ENCODE peak calls at places on chromosomes 12 and 14, in four cellular contexts. P is NCI-H2029 treated with DMSO at 0.1 percent for 48 hours, X is OCI-LY7, O is GM12892. Z is an unnamed sample.
A peak's percentile ranks its signal among the peaks of the same experiment; 100 is the strongest.

GRCh38 chr14:95123895-95124579 is 33.3 kb downstream of the DICER1 start:
- DNase-seq in X (no peak), P (peak; percentile 22), O (no peak), Z (no peak)

GRCh38 chr14:71311061-71311460 is 403.8 kb downstream of the PCNX1 start:
- DNase-seq in X (no peak), O (no peak), P (no peak), Z (no peak)

GRCh38 chr12:52213541-52214420 is 19.3 kb upstream of the KRT7 start:
- DNase-seq in X (peak; percentile 49), O (peak; percentile 62), P (peak; percentile 38), Z (peak; percentile 97)

GRCh38 chr14:64234877-64235651 is 59.1 kb downstream of the ESR2 start:
- DNase-seq in O (no peak), X (peak; percentile 79), P (no peak), Z (peak; percentile 25)

GRCh38 chr14:89340200-89340667 is 76.8 kb downstream of the FOXN3 start:
- DNase-seq in X (no peak), P (no peak), O (no peak), Z (no peak)

GRCh38 chr12:53424626-53425514 is 1.2 kb downstream of the AMHR2 start:
- DNase-seq in O (no peak), P (no peak), X (no peak), Z (no peak)

GRCh38 chr12:38162013-38162412 is 154.6 kb upstream of the ALG10B start:
- DNase-seq in X (no peak), P (no peak), O (no peak), Z (no peak)

GRCh38 chr14:105901226-105901625 is 374.8 kb downstream of the TMEM121 start:
- DNase-seq in O (no peak), X (no peak), P (no peak), Z (no peak)

GRCh38 chr12:53190108-53190729 is 9.5 kb upstream of the CSAD start:
- DNase-seq in P (peak; percentile 60), X (peak; percentile 57), O (peak; percentile 48), Z (peak; percentile 52)

GRCh38 chr14:90553298-90553920 is 156.6 kb downstream of the CALM1 start:
- DNase-seq in X (no peak), P (no peak), O (no peak), Z (no peak)

GRCh38 chr12:203462-204260 is 10.3 kb downstream of the SLC6A12 start:
- DNase-seq in X (no peak), P (no peak), O (no peak), Z (no peak)

GRCh38 chr14:71852201-71852600 is 80.0 kb upstream of the RGS6 start:
- DNase-seq in X (no peak), P (no peak), O (no peak), Z (no peak)